ENCODE peak calls at places on chromosomes 11 and 22, in ten cellular contexts. One of them, this sample, is unnamed.

GRCh38 chr22:38012604-38013072 is 28.3 kb upstream of the SOX10 start:
- DNase-seq in A549: no peak
- DNase-seq in astrocyte: peak
- DNase-seq in tibial nerve: no peak
- DNase-seq in fibroblast of lung: peak
- DNase-seq in cardiac muscle cell: no peak
- DNase-seq in transverse colon: no peak
- DNase-seq in upper lobe of right lung: no peak
- DNase-seq in stomach: no peak
- DNase-seq in thyroid gland: no peak
- DNase-seq in this sample: peak

GRCh38 chr11:122197055-122197987 is 81.3 kb upstream of the BLID start:
- DNase-seq in A549: peak
- DNase-seq in astrocyte: peak
- DNase-seq in tibial nerve: no peak
- DNase-seq in fibroblast of lung: peak
- DNase-seq in cardiac muscle cell: no peak
- DNase-seq in transverse colon: no peak
- DNase-seq in upper lobe of right lung: no peak
- DNase-seq in stomach: no peak
- DNase-seq in thyroid gland: no peak
- DNase-seq in this sample: peak

GRCh38 chr22:27238935-27239510 is 562.5 kb downstream of the MN1 start:
- DNase-seq in A549: peak
- DNase-seq in astrocyte: peak
- DNase-seq in tibial nerve: peak
- DNase-seq in fibroblast of lung: peak
- DNase-seq in cardiac muscle cell: peak
- DNase-seq in transverse colon: no peak
- DNase-seq in upper lobe of right lung: peak
- DNase-seq in stomach: no peak
- DNase-seq in thyroid gland: peak
- DNase-seq in this sample: peak

GRCh38 chr22:18954333-18954732 is 18.2 kb upstream of the PRODH start:
- DNase-seq in A549: peak
- DNase-seq in astrocyte: no peak
- DNase-seq in tibial nerve: peak
- DNase-seq in fibroblast of lung: peak
- DNase-seq in cardiac muscle cell: peak
- DNase-seq in transverse colon: peak
- DNase-seq in upper lobe of right lung: peak
- DNase-seq in stomach: peak
- DNase-seq in thyroid gland: peak
- DNase-seq in this sample: peak

GRCh38 chr22:49026476-49027121 is 801.1 kb downstream of the BRD1 start:
- DNase-seq in A549: peak
- DNase-seq in astrocyte: no peak
- DNase-seq in tibial nerve: no peak
- DNase-seq in fibroblast of lung: no peak
- DNase-seq in cardiac muscle cell: no peak
- DNase-seq in transverse colon: no peak
- DNase-seq in upper lobe of right lung: no peak
- DNase-seq in stomach: no peak
- DNase-seq in thyroid gland: no peak
- DNase-seq in this sample: no peak

GRCh38 chr11:2422461-2423156 is 21.7 kb downstream of the TRPM5 start:
- DNase-seq in A549: no peak
- DNase-seq in astrocyte: no peak
- DNase-seq in tibial nerve: no peak
- DNase-seq in fibroblast of lung: no peak
- DNase-seq in cardiac muscle cell: no peak
- DNase-seq in transverse colon: no peak
- DNase-seq in upper lobe of right lung: no peak
- DNase-seq in stomach: no peak
- DNase-seq in thyroid gland: no peak
- DNase-seq in this sample: no peak

GRCh38 chr11:64245797-64246623 is 733 bp downstream of the PPP1R14B start:
- DNase-seq in A549: peak
- DNase-seq in astrocyte: peak
- DNase-seq in tibial nerve: peak
- DNase-seq in fibroblast of lung: peak
- DNase-seq in cardiac muscle cell: no peak
- DNase-seq in transverse colon: peak
- DNase-seq in upper lobe of right lung: peak
- DNase-seq in stomach: peak
- DNase-seq in thyroid gland: peak
- DNase-seq in this sample: peak

GRCh38 chr11:8289426-8290047 is 25.9 kb upstream of the LMO1 start:
- DNase-seq in A549: no peak
- DNase-seq in astrocyte: no peak
- DNase-seq in tibial nerve: no peak
- DNase-seq in fibroblast of lung: no peak
- DNase-seq in cardiac muscle cell: no peak
- DNase-seq in transverse colon: no peak
- DNase-seq in upper lobe of right lung: no peak
- DNase-seq in stomach: no peak
- DNase-seq in thyroid gland: no peak
- DNase-seq in this sample: no peak

GRCh38 chr11:134866215-134866614 is 454.2 kb upstream of the B3GAT1 start:
- DNase-seq in A549: no peak
- DNase-seq in astrocyte: no peak
- DNase-seq in tibial nerve: no peak
- DNase-seq in fibroblast of lung: no peak
- DNase-seq in cardiac muscle cell: no peak
- DNase-seq in transverse colon: no peak
- DNase-seq in upper lobe of right lung: no peak
- DNase-seq in stomach: no peak
- DNase-seq in thyroid gland: no peak
- DNase-seq in this sample: no peak

GRCh38 chr11:112605093-112605666 is 344.5 kb upstream of the PLET1 start:
- DNase-seq in A549: no peak
- DNase-seq in astrocyte: peak
- DNase-seq in tibial nerve: no peak
- DNase-seq in fibroblast of lung: no peak
- DNase-seq in cardiac muscle cell: no peak
- DNase-seq in transverse colon: no peak
- DNase-seq in upper lobe of right lung: no peak
- DNase-seq in stomach: no peak
- DNase-seq in thyroid gland: no peak
- DNase-seq in this sample: peak

GRCh38 chr11:45021692-45022130 is 71.0 kb upstream of the TP53I11 start:
- DNase-seq in A549: no peak
- DNase-seq in astrocyte: peak
- DNase-seq in tibial nerve: peak
- DNase-seq in fibroblast of lung: peak
- DNase-seq in cardiac muscle cell: peak
- DNase-seq in transverse colon: peak
- DNase-seq in upper lobe of right lung: peak
- DNase-seq in stomach: no peak
- DNase-seq in thyroid gland: peak
- DNase-seq in this sample: no peak

GRCh38 chr11:123479048-123479837 is 49.2 kb downstream of the GRAMD1B start:
- DNase-seq in A549: no peak
- DNase-seq in astrocyte: no peak
- DNase-seq in tibial nerve: no peak
- DNase-seq in fibroblast of lung: no peak
- DNase-seq in cardiac muscle cell: no peak
- DNase-seq in transverse colon: no peak
- DNase-seq in upper lobe of right lung: no peak
- DNase-seq in stomach: no peak
- DNase-seq in thyroid gland: no peak
- DNase-seq in this sample: no peak

GRCh38 chr11:123480290-123480815 is 50.3 kb downstream of the GRAMD1B start:
- DNase-seq in A549: no peak
- DNase-seq in astrocyte: no peak
- DNase-seq in tibial nerve: no peak
- DNase-seq in fibroblast of lung: no peak
- DNase-seq in cardiac muscle cell: no peak
- DNase-seq in transverse colon: no peak
- DNase-seq in upper lobe of right lung: no peak
- DNase-seq in stomach: no peak
- DNase-seq in thyroid gland: no peak
- DNase-seq in this sample: no peak

GRCh38 chr11:123477205-123477907 is 47.3 kb downstream of the GRAMD1B start:
- DNase-seq in A549: no peak
- DNase-seq in astrocyte: no peak
- DNase-seq in tibial nerve: no peak
- DNase-seq in fibroblast of lung: no peak
- DNase-seq in cardiac muscle cell: no peak
- DNase-seq in transverse colon: no peak
- DNase-seq in upper lobe of right lung: no peak
- DNase-seq in stomach: no peak
- DNase-seq in thyroid gland: no peak
- DNase-seq in this sample: no peak

GRCh38 chr11:123475478-123475877 is 45.4 kb downstream of the GRAMD1B start:
- DNase-seq in A549: peak
- DNase-seq in astrocyte: no peak
- DNase-seq in tibial nerve: no peak
- DNase-seq in fibroblast of lung: peak
- DNase-seq in cardiac muscle cell: peak
- DNase-seq in transverse colon: no peak
- DNase-seq in upper lobe of right lung: no peak
- DNase-seq in stomach: no peak
- DNase-seq in thyroid gland: peak
- DNase-seq in this sample: peak

DNA sequence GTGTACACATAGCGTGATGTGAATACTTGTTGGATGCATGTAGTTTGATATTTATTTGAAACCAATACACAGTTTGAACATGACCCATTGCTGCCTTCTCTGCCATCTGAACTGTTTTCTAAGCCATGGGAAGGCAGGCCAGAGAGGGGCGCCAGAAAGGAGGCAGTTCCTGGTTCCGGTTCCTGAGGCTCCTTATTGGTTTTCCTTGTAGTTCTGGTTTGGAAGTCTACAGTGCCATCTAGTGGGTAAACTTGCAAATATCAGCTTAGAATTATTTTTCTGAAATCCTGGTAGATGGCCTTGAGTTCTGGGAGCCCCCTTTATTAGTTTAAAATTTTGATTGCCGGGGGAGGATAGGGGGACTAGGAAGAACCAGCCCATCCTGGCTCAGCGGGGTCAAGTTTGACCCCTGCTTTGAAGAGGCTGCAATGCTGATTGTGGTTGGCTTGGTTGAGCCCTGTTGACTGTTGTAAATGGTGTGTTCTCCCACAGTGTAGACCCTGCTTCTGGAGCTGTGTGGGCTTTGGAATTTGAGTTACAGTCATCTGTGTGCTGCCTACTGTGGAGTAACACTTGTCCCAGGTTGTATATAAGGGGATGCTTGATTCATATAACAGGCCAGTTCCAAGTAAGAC is 48.4 kb downstream of the GRAMD1B start:
- DNase-seq in A549: peak
- DNase-seq in astrocyte: peak
- DNase-seq in tibial nerve: no peak
- DNase-seq in fibroblast of lung: peak
- DNase-seq in cardiac muscle cell: peak
- DNase-seq in transverse colon: peak
- DNase-seq in upper lobe of right lung: no peak
- DNase-seq in stomach: peak
- DNase-seq in thyroid gland: peak
- DNase-seq in this sample: peak
- TF ChIP-seq CTCF in A549: peak
- TF ChIP-seq CTCF in astrocyte: peak
- TF ChIP-seq CTCF in tibial nerve: peak
- TF ChIP-seq CTCF in fibroblast of lung: peak
- TF ChIP-seq CTCF in cardiac muscle cell: peak
- TF ChIP-seq CTCF in transverse colon: peak
- TF ChIP-seq CTCF in upper lobe of right lung: peak
- TF ChIP-seq CTCF in stomach: peak
- TF ChIP-seq CTCF in thyroid gland: peak
- TF ChIP-seq CTCF in this sample: peak

DNA sequence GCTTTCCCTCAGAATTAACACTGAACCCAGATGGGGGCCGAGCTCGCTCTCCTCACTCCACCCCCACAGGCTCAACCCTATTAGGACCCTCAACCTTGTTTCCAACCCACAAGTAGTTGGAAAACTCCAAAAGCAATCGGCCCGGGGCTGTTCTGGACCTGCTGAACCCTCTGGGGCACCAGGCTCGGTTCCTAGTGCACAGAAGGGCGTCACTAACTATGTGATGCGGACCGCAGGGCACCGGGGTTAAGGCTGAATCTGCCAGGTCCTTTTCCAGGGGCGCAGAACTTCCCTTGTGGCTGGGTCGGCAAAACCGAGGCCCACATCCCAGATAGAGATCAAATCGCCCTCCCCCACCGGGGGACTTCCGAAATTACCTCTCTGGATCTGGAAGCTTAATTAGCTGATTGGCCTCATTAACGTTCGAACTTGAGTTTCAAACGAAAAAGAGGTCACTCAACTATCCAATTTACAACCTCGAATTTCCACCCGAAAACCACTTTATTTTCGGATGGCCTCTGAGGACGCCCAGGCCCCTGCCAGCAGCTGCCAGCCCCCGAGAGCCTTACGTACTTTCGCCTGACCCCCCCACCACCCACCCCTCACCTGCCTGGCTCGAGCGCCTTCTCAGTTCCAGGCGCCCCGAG is 1.7 kb downstream of the SHANK2 start:
- DNase-seq in A549: no peak
- DNase-seq in astrocyte: no peak
- DNase-seq in tibial nerve: no peak
- DNase-seq in fibroblast of lung: no peak
- DNase-seq in cardiac muscle cell: no peak
- DNase-seq in transverse colon: peak
- DNase-seq in upper lobe of right lung: peak
- DNase-seq in stomach: peak
- DNase-seq in thyroid gland: no peak
- DNase-seq in this sample: no peak
- H3K4me3 ChIP-seq in A549: peak
- H3K4me3 ChIP-seq in astrocyte: no peak
- H3K4me3 ChIP-seq in tibial nerve: no peak
- H3K4me3 ChIP-seq in fibroblast of lung: no peak
- H3K4me3 ChIP-seq in cardiac muscle cell: peak
- H3K4me3 ChIP-seq in transverse colon: peak
- H3K4me3 ChIP-seq in upper lobe of right lung: peak
- H3K4me3 ChIP-seq in stomach: peak
- H3K4me3 ChIP-seq in thyroid gland: peak
- H3K4me3 ChIP-seq in this sample: no peak

DNA sequence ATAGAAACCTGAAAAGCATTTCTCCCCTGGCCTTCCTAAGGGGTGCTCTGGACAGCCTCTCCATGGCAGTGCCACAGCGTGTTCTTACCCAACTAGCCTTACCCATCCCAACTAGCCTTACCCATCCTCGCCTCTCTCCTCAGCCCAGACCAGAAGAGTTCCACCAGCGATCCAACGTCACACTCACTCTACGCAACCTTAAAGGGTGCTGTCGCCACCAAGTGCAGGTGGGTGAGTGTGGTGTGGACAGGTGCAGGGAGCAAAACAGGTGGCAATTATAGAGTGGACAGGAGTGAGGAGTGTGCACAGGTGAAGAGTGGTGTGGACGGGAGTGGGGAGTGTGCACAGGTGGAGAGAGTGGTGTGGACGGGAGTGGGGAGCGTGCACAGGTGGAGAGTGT is 17.8 kb downstream of the TMEM121B start:
- DNase-seq in A549: no peak
- DNase-seq in astrocyte: no peak
- DNase-seq in tibial nerve: no peak
- DNase-seq in fibroblast of lung: no peak
- DNase-seq in cardiac muscle cell: no peak
- DNase-seq in transverse colon: no peak
- DNase-seq in upper lobe of right lung: peak
- DNase-seq in stomach: no peak
- DNase-seq in thyroid gland: no peak
- DNase-seq in this sample: no peak
- H3K27ac ChIP-seq in A549: no peak
- H3K27ac ChIP-seq in astrocyte: no peak
- H3K27ac ChIP-seq in tibial nerve: no peak
- H3K27ac ChIP-seq in fibroblast of lung: no peak
- H3K27ac ChIP-seq in cardiac muscle cell: no peak
- H3K27ac ChIP-seq in transverse colon: no peak
- H3K27ac ChIP-seq in upper lobe of right lung: no peak
- H3K27ac ChIP-seq in stomach: no peak
- H3K27ac ChIP-seq in thyroid gland: no peak
- H3K27ac ChIP-seq in this sample: no peak

GRCh38 chr11:1180947-1181391 is 23.2 kb downstream of the MUC5AC start:
- DNase-seq in A549: no peak
- DNase-seq in astrocyte: no peak
- DNase-seq in tibial nerve: no peak
- DNase-seq in fibroblast of lung: no peak
- DNase-seq in cardiac muscle cell: no peak
- DNase-seq in transverse colon: no peak
- DNase-seq in upper lobe of right lung: no peak
- DNase-seq in stomach: no peak
- DNase-seq in thyroid gland: no peak
- DNase-seq in this sample: no peak
- TF ChIP-seq CTCF in A549: no peak
- TF ChIP-seq CTCF in astrocyte: no peak
- TF ChIP-seq CTCF in tibial nerve: no peak
- TF ChIP-seq CTCF in fibroblast of lung: no peak
- TF ChIP-seq CTCF in cardiac muscle cell: no peak
- TF ChIP-seq CTCF in transverse colon: no peak
- TF ChIP-seq CTCF in upper lobe of right lung: no peak
- TF ChIP-seq CTCF in stomach: no peak
- TF ChIP-seq CTCF in thyroid gland: no peak
- TF ChIP-seq CTCF in this sample: no peak